ENCODE peak calls at places on chromosomes 1 and 21, in ten cellular contexts. One of them, this sample, is unnamed.
A peak's percentile ranks its signal among the peaks of the same experiment; 100 is the strongest.

GRCh38 chr1:33824321-33824720 is 39.6 kb upstream of the HMGB4 start:
- DNase-seq in HCEC 1CT: no peak
- DNase-seq in T follicular helper cell: no peak
- DNase-seq in lung: peak; percentile 18
- DNase-seq in RWPE1: no peak
- DNase-seq in nucleus accumbens: no peak
- DNase-seq in nephron progenitor cell: no peak
- DNase-seq in spleen: no peak
- DNase-seq in activated CD4-positive, alpha-beta T cell treated with anti-CD3 and anti-CD28 coated beads, Interleukin-2, amount 10 ng/mL, durations not matched to agents 7 days and 5 days: no peak
- DNase-seq in activated CD4-positive, alpha-beta memory T cell treated with anti-CD3 and anti-CD28 coated beads for 36 hours: no peak
- DNase-seq in this sample: no peak

GRCh38 chr1:48693180-48693579 is 83.5 kb downstream of the BEND5 start:
- DNase-seq in HCEC 1CT: no peak
- DNase-seq in T follicular helper cell: no peak
- DNase-seq in lung: no peak
- DNase-seq in RWPE1: no peak
- DNase-seq in nucleus accumbens: no peak
- DNase-seq in nephron progenitor cell: no peak
- DNase-seq in spleen: no peak
- DNase-seq in activated CD4-positive, alpha-beta T cell treated with anti-CD3 and anti-CD28 coated beads, Interleukin-2, amount 10 ng/mL, durations not matched to agents 7 days and 5 days: no peak
- DNase-seq in activated CD4-positive, alpha-beta memory T cell treated with anti-CD3 and anti-CD28 coated beads for 36 hours: no peak
- DNase-seq in this sample: peak; percentile 69

GRCh38 chr1:70779571-70779970 is 268.0 kb downstream of the PTGER3 start:
- DNase-seq in HCEC 1CT: peak; percentile 61
- DNase-seq in T follicular helper cell: no peak
- DNase-seq in lung: no peak
- DNase-seq in RWPE1: no peak
- DNase-seq in nucleus accumbens: no peak
- DNase-seq in nephron progenitor cell: no peak
- DNase-seq in spleen: no peak
- DNase-seq in activated CD4-positive, alpha-beta T cell treated with anti-CD3 and anti-CD28 coated beads, Interleukin-2, amount 10 ng/mL, durations not matched to agents 7 days and 5 days: no peak
- DNase-seq in activated CD4-positive, alpha-beta memory T cell treated with anti-CD3 and anti-CD28 coated beads for 36 hours: no peak
- DNase-seq in this sample: no peak

GRCh38 chr1:47940321-47940720 is 56.9 kb downstream of the TRABD2B start:
- DNase-seq in HCEC 1CT: no peak
- DNase-seq in T follicular helper cell: no peak
- DNase-seq in lung: no peak
- DNase-seq in RWPE1: no peak
- DNase-seq in nucleus accumbens: no peak
- DNase-seq in nephron progenitor cell: no peak
- DNase-seq in spleen: no peak
- DNase-seq in activated CD4-positive, alpha-beta T cell treated with anti-CD3 and anti-CD28 coated beads, Interleukin-2, amount 10 ng/mL, durations not matched to agents 7 days and 5 days: no peak
- DNase-seq in activated CD4-positive, alpha-beta memory T cell treated with anti-CD3 and anti-CD28 coated beads for 36 hours: no peak
- DNase-seq in this sample: peak; percentile 22

GRCh38 chr21:42252267-42252666 is 33.3 kb downstream of the ABCG1 start:
- DNase-seq in HCEC 1CT: no peak
- DNase-seq in T follicular helper cell: no peak
- DNase-seq in lung: no peak
- DNase-seq in RWPE1: no peak
- DNase-seq in nucleus accumbens: no peak
- DNase-seq in nephron progenitor cell: no peak
- DNase-seq in spleen: no peak
- DNase-seq in activated CD4-positive, alpha-beta T cell treated with anti-CD3 and anti-CD28 coated beads, Interleukin-2, amount 10 ng/mL, durations not matched to agents 7 days and 5 days: no peak
- DNase-seq in activated CD4-positive, alpha-beta memory T cell treated with anti-CD3 and anti-CD28 coated beads for 36 hours: no peak
- DNase-seq in this sample: no peak

GRCh38 chr1:111290104-111290503 is 547 bp upstream of the CHIA start:
- DNase-seq in HCEC 1CT: no peak
- DNase-seq in T follicular helper cell: no peak
- DNase-seq in lung: no peak
- DNase-seq in RWPE1: no peak
- DNase-seq in nucleus accumbens: no peak
- DNase-seq in nephron progenitor cell: no peak
- DNase-seq in spleen: no peak
- DNase-seq in activated CD4-positive, alpha-beta T cell treated with anti-CD3 and anti-CD28 coated beads, Interleukin-2, amount 10 ng/mL, durations not matched to agents 7 days and 5 days: no peak
- DNase-seq in activated CD4-positive, alpha-beta memory T cell treated with anti-CD3 and anti-CD28 coated beads for 36 hours: no peak
- DNase-seq in this sample: no peak

GRCh38 chr1:115098979-115099692 is 9.8 kb upstream of the TSPAN2 start:
- DNase-seq in HCEC 1CT: peak; percentile 28
- DNase-seq in T follicular helper cell: peak; percentile 78
- DNase-seq in lung: no peak
- DNase-seq in RWPE1: peak; percentile 48
- DNase-seq in nucleus accumbens: no peak
- DNase-seq in nephron progenitor cell: no peak
- DNase-seq in spleen: peak; percentile 88
- DNase-seq in activated CD4-positive, alpha-beta T cell treated with anti-CD3 and anti-CD28 coated beads, Interleukin-2, amount 10 ng/mL, durations not matched to agents 7 days and 5 days: peak; percentile 88
- DNase-seq in activated CD4-positive, alpha-beta memory T cell treated with anti-CD3 and anti-CD28 coated beads for 36 hours: peak; percentile 78
- DNase-seq in this sample: peak; percentile 78

GRCh38 chr1:938088-938683 is 14.5 kb downstream of the SAMD11 start:
- DNase-seq in HCEC 1CT: peak; percentile 27
- DNase-seq in T follicular helper cell: no peak
- DNase-seq in lung: no peak
- DNase-seq in RWPE1: peak; percentile 49
- DNase-seq in nucleus accumbens: no peak
- DNase-seq in nephron progenitor cell: no peak
- DNase-seq in spleen: no peak
- DNase-seq in activated CD4-positive, alpha-beta T cell treated with anti-CD3 and anti-CD28 coated beads, Interleukin-2, amount 10 ng/mL, durations not matched to agents 7 days and 5 days: no peak
- DNase-seq in activated CD4-positive, alpha-beta memory T cell treated with anti-CD3 and anti-CD28 coated beads for 36 hours: peak; percentile 43
- DNase-seq in this sample: no peak

GRCh38 chr1:84834419-84835064 is 58.5 kb downstream of the LPAR3 start:
- DNase-seq in HCEC 1CT: peak; percentile 74
- DNase-seq in T follicular helper cell: no peak
- DNase-seq in lung: no peak
- DNase-seq in RWPE1: peak; percentile 84
- DNase-seq in nucleus accumbens: no peak
- DNase-seq in nephron progenitor cell: no peak
- DNase-seq in spleen: no peak
- DNase-seq in activated CD4-positive, alpha-beta T cell treated with anti-CD3 and anti-CD28 coated beads, Interleukin-2, amount 10 ng/mL, durations not matched to agents 7 days and 5 days: no peak
- DNase-seq in activated CD4-positive, alpha-beta memory T cell treated with anti-CD3 and anti-CD28 coated beads for 36 hours: no peak
- DNase-seq in this sample: no peak

GRCh38 chr1:213858581-213858980 is 129.2 kb upstream of the PROX1 start:
- DNase-seq in HCEC 1CT: no peak
- DNase-seq in T follicular helper cell: no peak
- DNase-seq in lung: no peak
- DNase-seq in RWPE1: no peak
- DNase-seq in nucleus accumbens: no peak
- DNase-seq in nephron progenitor cell: no peak
- DNase-seq in spleen: no peak
- DNase-seq in activated CD4-positive, alpha-beta T cell treated with anti-CD3 and anti-CD28 coated beads, Interleukin-2, amount 10 ng/mL, durations not matched to agents 7 days and 5 days: no peak
- DNase-seq in activated CD4-positive, alpha-beta memory T cell treated with anti-CD3 and anti-CD28 coated beads for 36 hours: no peak
- DNase-seq in this sample: no peak

GRCh38 chr1:246564839-246565750 is 966 bp downstream of the TFB2M start:
- DNase-seq in HCEC 1CT: no peak
- DNase-seq in T follicular helper cell: no peak
- DNase-seq in lung: no peak
- DNase-seq in RWPE1: no peak
- DNase-seq in nucleus accumbens: no peak
- DNase-seq in nephron progenitor cell: no peak
- DNase-seq in spleen: peak; percentile 82
- DNase-seq in activated CD4-positive, alpha-beta T cell treated with anti-CD3 and anti-CD28 coated beads, Interleukin-2, amount 10 ng/mL, durations not matched to agents 7 days and 5 days: no peak
- DNase-seq in activated CD4-positive, alpha-beta memory T cell treated with anti-CD3 and anti-CD28 coated beads for 36 hours: peak; percentile 21
- DNase-seq in this sample: no peak

GRCh38 chr1:211643324-211644212 is 31.9 kb downstream of the NEK2 start:
- DNase-seq in HCEC 1CT: no peak
- DNase-seq in T follicular helper cell: peak; percentile 4
- DNase-seq in lung: peak; percentile 60
- DNase-seq in RWPE1: peak; percentile 50
- DNase-seq in nucleus accumbens: no peak
- DNase-seq in nephron progenitor cell: no peak
- DNase-seq in spleen: no peak
- DNase-seq in activated CD4-positive, alpha-beta T cell treated with anti-CD3 and anti-CD28 coated beads, Interleukin-2, amount 10 ng/mL, durations not matched to agents 7 days and 5 days: peak; percentile 24
- DNase-seq in activated CD4-positive, alpha-beta memory T cell treated with anti-CD3 and anti-CD28 coated beads for 36 hours: peak; percentile 23
- DNase-seq in this sample: peak; percentile 72

GRCh38 chr1:13597166-13597565 is 13.5 kb downstream of the PDPN start:
- DNase-seq in HCEC 1CT: peak; percentile 18
- DNase-seq in T follicular helper cell: no peak
- DNase-seq in lung: no peak
- DNase-seq in RWPE1: no peak
- DNase-seq in nucleus accumbens: no peak
- DNase-seq in nephron progenitor cell: no peak
- DNase-seq in spleen: no peak
- DNase-seq in activated CD4-positive, alpha-beta T cell treated with anti-CD3 and anti-CD28 coated beads, Interleukin-2, amount 10 ng/mL, durations not matched to agents 7 days and 5 days: no peak
- DNase-seq in activated CD4-positive, alpha-beta memory T cell treated with anti-CD3 and anti-CD28 coated beads for 36 hours: no peak
- DNase-seq in this sample: no peak

GRCh38 chr1:234212764-234213406 is 160.4 kb upstream of the COA6 start:
- DNase-seq in HCEC 1CT: peak; percentile 21
- DNase-seq in T follicular helper cell: no peak
- DNase-seq in lung: no peak
- DNase-seq in RWPE1: peak; percentile 38
- DNase-seq in nucleus accumbens: no peak
- DNase-seq in nephron progenitor cell: no peak
- DNase-seq in spleen: no peak
- DNase-seq in activated CD4-positive, alpha-beta T cell treated with anti-CD3 and anti-CD28 coated beads, Interleukin-2, amount 10 ng/mL, durations not matched to agents 7 days and 5 days: peak; percentile 38
- DNase-seq in activated CD4-positive, alpha-beta memory T cell treated with anti-CD3 and anti-CD28 coated beads for 36 hours: peak; percentile 32
- DNase-seq in this sample: no peak

GRCh38 chr1:196779093-196779492 is 4.5 kb downstream of the CFHR3 start:
- DNase-seq in HCEC 1CT: no peak
- DNase-seq in T follicular helper cell: no peak
- DNase-seq in lung: no peak
- DNase-seq in RWPE1: no peak
- DNase-seq in nucleus accumbens: no peak
- DNase-seq in nephron progenitor cell: no peak
- DNase-seq in spleen: no peak
- DNase-seq in activated CD4-positive, alpha-beta T cell treated with anti-CD3 and anti-CD28 coated beads, Interleukin-2, amount 10 ng/mL, durations not matched to agents 7 days and 5 days: no peak
- DNase-seq in activated CD4-positive, alpha-beta memory T cell treated with anti-CD3 and anti-CD28 coated beads for 36 hours: no peak
- DNase-seq in this sample: no peak

GRCh38 chr1:172338295-172338735 is 82.2 kb upstream of the C1orf105 start:
- DNase-seq in HCEC 1CT: no peak
- DNase-seq in T follicular helper cell: no peak
- DNase-seq in lung: no peak
- DNase-seq in RWPE1: no peak
- DNase-seq in nucleus accumbens: no peak
- DNase-seq in nephron progenitor cell: no peak
- DNase-seq in spleen: no peak
- DNase-seq in activated CD4-positive, alpha-beta T cell treated with anti-CD3 and anti-CD28 coated beads, Interleukin-2, amount 10 ng/mL, durations not matched to agents 7 days and 5 days: no peak
- DNase-seq in activated CD4-positive, alpha-beta memory T cell treated with anti-CD3 and anti-CD28 coated beads for 36 hours: peak; percentile 81
- DNase-seq in this sample: no peak

GRCh38 chr1:64077281-64077940 is 126.0 kb upstream of the UBE2U start:
- DNase-seq in HCEC 1CT: no peak
- DNase-seq in T follicular helper cell: no peak
- DNase-seq in lung: no peak
- DNase-seq in RWPE1: peak; percentile 29
- DNase-seq in nucleus accumbens: peak; percentile 18
- DNase-seq in nephron progenitor cell: no peak
- DNase-seq in spleen: no peak
- DNase-seq in activated CD4-positive, alpha-beta T cell treated with anti-CD3 and anti-CD28 coated beads, Interleukin-2, amount 10 ng/mL, durations not matched to agents 7 days and 5 days: no peak
- DNase-seq in activated CD4-positive, alpha-beta memory T cell treated with anti-CD3 and anti-CD28 coated beads for 36 hours: no peak
- DNase-seq in this sample: no peak

GRCh38 chr1:16719571-16720402 is 20.5 kb upstream of the RNU1-4 start:
- DNase-seq in HCEC 1CT: no peak
- DNase-seq in T follicular helper cell: no peak
- DNase-seq in lung: peak; percentile 32
- DNase-seq in RWPE1: no peak
- DNase-seq in nucleus accumbens: no peak
- DNase-seq in nephron progenitor cell: no peak
- DNase-seq in spleen: peak; percentile 63
- DNase-seq in activated CD4-positive, alpha-beta T cell treated with anti-CD3 and anti-CD28 coated beads, Interleukin-2, amount 10 ng/mL, durations not matched to agents 7 days and 5 days: peak; percentile 7
- DNase-seq in activated CD4-positive, alpha-beta memory T cell treated with anti-CD3 and anti-CD28 coated beads for 36 hours: no peak
- DNase-seq in this sample: no peak

GRCh38 chr1:156471496-156472490 is 28.8 kb downstream of the MEF2D start:
- DNase-seq in HCEC 1CT: no peak
- DNase-seq in T follicular helper cell: no peak
- DNase-seq in lung: peak; percentile 83
- DNase-seq in RWPE1: no peak
- DNase-seq in nucleus accumbens: no peak
- DNase-seq in nephron progenitor cell: no peak
- DNase-seq in spleen: no peak
- DNase-seq in activated CD4-positive, alpha-beta T cell treated with anti-CD3 and anti-CD28 coated beads, Interleukin-2, amount 10 ng/mL, durations not matched to agents 7 days and 5 days: no peak
- DNase-seq in activated CD4-positive, alpha-beta memory T cell treated with anti-CD3 and anti-CD28 coated beads for 36 hours: no peak
- DNase-seq in this sample: peak; percentile 84

GRCh38 chr1:207866471-207867135 is 44.3 kb downstream of the CD34 start:
- DNase-seq in HCEC 1CT: peak; percentile 73
- DNase-seq in T follicular helper cell: no peak
- DNase-seq in lung: peak; percentile 52
- DNase-seq in RWPE1: no peak
- DNase-seq in nucleus accumbens: peak; percentile 64
- DNase-seq in nephron progenitor cell: no peak
- DNase-seq in spleen: no peak
- DNase-seq in activated CD4-positive, alpha-beta T cell treated with anti-CD3 and anti-CD28 coated beads, Interleukin-2, amount 10 ng/mL, durations not matched to agents 7 days and 5 days: peak; percentile 39
- DNase-seq in activated CD4-positive, alpha-beta memory T cell treated with anti-CD3 and anti-CD28 coated beads for 36 hours: peak; percentile 55
- DNase-seq in this sample: no peak

GRCh38 chr1:90748668-90749067 is 31.6 kb upstream of the BARHL2 start:
- DNase-seq in HCEC 1CT: no peak
- DNase-seq in T follicular helper cell: no peak
- DNase-seq in lung: no peak
- DNase-seq in RWPE1: no peak
- DNase-seq in nucleus accumbens: no peak
- DNase-seq in nephron progenitor cell: no peak
- DNase-seq in spleen: no peak
- DNase-seq in activated CD4-positive, alpha-beta T cell treated with anti-CD3 and anti-CD28 coated beads, Interleukin-2, amount 10 ng/mL, durations not matched to agents 7 days and 5 days: no peak
- DNase-seq in activated CD4-positive, alpha-beta memory T cell treated with anti-CD3 and anti-CD28 coated beads for 36 hours: no peak
- DNase-seq in this sample: no peak

GRCh38 chr1:162136760-162137537 is 67.5 kb downstream of the NOS1AP start:
- DNase-seq in HCEC 1CT: peak; percentile 91
- DNase-seq in T follicular helper cell: no peak
- DNase-seq in lung: no peak
- DNase-seq in RWPE1: peak; percentile 85
- DNase-seq in nucleus accumbens: no peak
- DNase-seq in nephron progenitor cell: no peak
- DNase-seq in spleen: no peak
- DNase-seq in activated CD4-positive, alpha-beta T cell treated with anti-CD3 and anti-CD28 coated beads, Interleukin-2, amount 10 ng/mL, durations not matched to agents 7 days and 5 days: no peak
- DNase-seq in activated CD4-positive, alpha-beta memory T cell treated with anti-CD3 and anti-CD28 coated beads for 36 hours: no peak
- DNase-seq in this sample: no peak

GRCh38 chr1:17603091-17603841 is 63.8 kb downstream of the ARHGEF10L start:
- DNase-seq in HCEC 1CT: no peak
- DNase-seq in T follicular helper cell: no peak
- DNase-seq in lung: no peak
- DNase-seq in RWPE1: no peak
- DNase-seq in nucleus accumbens: no peak
- DNase-seq in nephron progenitor cell: peak; percentile 65
- DNase-seq in spleen: no peak
- DNase-seq in activated CD4-positive, alpha-beta T cell treated with anti-CD3 and anti-CD28 coated beads, Interleukin-2, amount 10 ng/mL, durations not matched to agents 7 days and 5 days: no peak
- DNase-seq in activated CD4-positive, alpha-beta memory T cell treated with anti-CD3 and anti-CD28 coated beads for 36 hours: no peak
- DNase-seq in this sample: no peak

This sample was measured in cardiac septum.